ENCODE peak calls at places on chromosomes 11 and 22, in five cellular contexts. J, C, H, W and A are unnamed samples.

GRCh38 chr11:30254307-30255298 is 23.8 kb downstream of the FSHB start:
- DNase-seq in J (no peak), C (no peak), H (peak), W (no peak), A (no peak)

GRCh38 chr11:111905391-111905790 is 6.2 kb downstream of the CRYAB start:
- DNase-seq in J (no peak), C (no peak), H (no peak), W (no peak), A (no peak)

GRCh38 chr22:30733081-30733680 is 38.5 kb downstream of the OSBP2 start:
- DNase-seq in J (no peak), C (no peak), H (peak), W (no peak), A (peak)

GRCh38 chr11:28860898-28861297 is 752.7 kb downstream of the METTL15 start:
- DNase-seq in J (no peak), C (no peak), H (peak), W (no peak), A (peak)

GRCh38 chr11:10400856-10401255 is 54.2 kb upstream of the AMPD3 start:
- DNase-seq in J (no peak), C (no peak), H (no peak), W (no peak), A (no peak)

GRCh38 chr11:65549088-65549487 is 9.1 kb downstream of the LTBP3 start:
- DNase-seq in J (no peak), C (no peak), H (no peak), W (no peak), A (no peak)

GRCh38 chr22:50687829-50688228 is 15.2 kb downstream of the SHANK3 start:
- DNase-seq in J (no peak), C (no peak), H (no peak), W (no peak), A (no peak)

GRCh38 chr11:9210224-9210921 is 54.8 kb downstream of the DENND5A start:
- DNase-seq in J (no peak), C (no peak), H (peak), W (no peak), A (peak)

GRCh38 chr11:118939948-118940598 is 14.3 kb upstream of the BCL9L start:
- DNase-seq in J (peak), C (peak), H (no peak), W (no peak), A (no peak)

GRCh38 chr22:25875461-25875860 is 133.5 kb downstream of the MYO18B start:
- DNase-seq in J (no peak), C (no peak), H (no peak), W (no peak), A (no peak)

GRCh38 chr11:124801014-124801413 is 808 bp upstream of the MSANTD2 start:
- DNase-seq in J (no peak), C (no peak), H (peak), W (no peak), A (peak)

GRCh38 chr11:1741741-1742140 is 8.7 kb downstream of the IFITM10 start:
- DNase-seq in J (no peak), C (no peak), H (no peak), W (no peak), A (no peak)

GRCh38 chr22:24201681-24202590 is 20.6 kb downstream of the SUSD2 start:
- DNase-seq in J (no peak), C (no peak), H (no peak), W (no peak), A (no peak)

GRCh38 chr11:114278342-114279065 is 17.7 kb upstream of the NNMT start:
- DNase-seq in J (no peak), C (no peak), H (no peak), W (no peak), A (no peak)

GRCh38 chr11:38543311-38543710 is 1945.3 kb upstream of the RAG2 start:
- DNase-seq in J (no peak), C (no peak), H (peak), W (no peak), A (no peak)

GRCh38 chr11:100830295-100830694 is 143.2 kb downstream of the ARHGAP42 start:
- DNase-seq in J (no peak), C (no peak), H (no peak), W (no peak), A (no peak)

GRCh38 chr11:57214494-57214893 is 22.6 kb downstream of the APLNR start:
- DNase-seq in J (no peak), C (no peak), H (peak), W (no peak), A (peak)

GRCh38 chr22:12613199-12613598 is 2914.8 kb upstream of the OR11H1 start:
- DNase-seq in J (no peak), C (no peak), H (no peak), W (peak), A (no peak)

GRCh38 chr22:22840778-22841177 is 46.8 kb upstream of the IGLL5 start:
- DNase-seq in J (no peak), C (no peak), H (no peak), W (no peak), A (no peak)

GRCh38 chr11:64862914-64863313 is 15.5 kb downstream of the EHD1 start:
- DNase-seq in J (no peak), C (no peak), H (peak), W (no peak), A (peak)

GRCh38 chr11:82012276-82012675 is 721.4 kb downstream of the FAM181B start:
- DNase-seq in J (no peak), C (no peak), H (no peak), W (no peak), A (no peak)

GRCh38 chr11:32136654-32137053 is 45.8 kb downstream of the RCN1 start:
- DNase-seq in J (no peak), C (no peak), H (peak), W (no peak), A (no peak)

GRCh38 chr11:119479685-119480275 is 56.8 kb upstream of the THY1 start:
- DNase-seq in J (peak), C (peak), H (peak), W (peak), A (peak)

GRCh38 chr22:30701872-30702271 is 7.2 kb downstream of the OSBP2 start:
- DNase-seq in J (no peak), C (no peak), H (peak), W (no peak), A (peak)

GRCh38 chr11:99814738-99815137 is 794.0 kb downstream of the CNTN5 start:
- DNase-seq in J (no peak), C (no peak), H (no peak), W (no peak), A (no peak)
- TF ChIP-seq CTCF in J (no peak), C (no peak), H (no peak), W (no peak), A (no peak)

GRCh38 chr11:110827276-110827675 is 115.0 kb upstream of the ARHGAP20 start:
- DNase-seq in J (no peak), C (no peak), H (no peak), W (no peak), A (no peak)
- TF ChIP-seq CTCF in J (no peak), C (no peak), H (no peak), W (no peak), A (no peak)

DNA sequence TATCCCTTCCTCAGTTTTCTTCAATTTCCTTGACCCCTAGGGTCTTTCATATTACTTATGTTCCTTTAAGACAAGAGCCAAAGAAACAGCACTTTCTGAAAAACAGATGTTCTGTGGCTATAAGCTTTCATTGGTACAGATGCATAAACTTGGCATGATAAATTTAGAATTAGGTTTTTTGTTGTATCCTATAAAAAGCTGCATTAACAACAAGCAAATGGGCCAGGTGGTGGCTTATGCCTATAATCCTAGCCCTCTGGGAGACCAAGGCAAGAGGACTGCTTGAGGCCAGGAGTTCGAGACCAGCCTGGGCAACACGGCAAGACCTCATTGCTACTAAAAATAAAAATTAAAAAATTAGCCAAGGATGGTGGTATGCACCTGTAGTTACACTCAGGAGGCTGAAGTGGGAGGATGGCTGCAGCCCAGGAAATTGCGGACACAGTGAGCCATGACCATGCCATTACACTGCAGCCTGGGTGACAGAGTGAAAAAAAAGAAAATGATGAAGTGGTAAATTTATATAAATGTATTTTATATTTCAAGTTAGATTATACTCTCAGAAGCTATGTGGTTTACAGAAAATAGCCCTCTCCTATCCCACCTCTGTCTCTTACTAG is 18.3 kb downstream of the KMT5B start:
- DNase-seq in J (peak), C (no peak), H (no peak), W (no peak), A (no peak)
- TF ChIP-seq CTCF in J (no peak), C (no peak), H (no peak), W (no peak), A (no peak)

GRCh38 chr11:77819411-77819920 is 1.1 kb downstream of the RSF1 start:
- DNase-seq in J (peak), C (peak), H (peak), W (peak), A (peak)
- TF ChIP-seq CTCF in J (no peak), C (no peak), H (peak), W (no peak), A (peak)